ENCODE peak calls at places on chromosomes 16 and 17, in seven cellular contexts. Z is AG04450; A is DMS 273 treated with DMSO at 0.1 percent for 48 hours; Y is fibroblast of villous mesenchyme; V is stimulated activated CD8-positive, alpha-beta memory T cell treated with anti-CD3 and anti-CD28 coated beads, Interleukin-12 subunit alpha, Interleukin-12 subunit beta, amount 100 ng/mL, for 4 hours; F is nephron progenitor cell; P is hippocampal formation. H is an unnamed sample.

GRCh38 chr17:57037401-57037800 is 47.6 kb upstream of the AKAP1 start:
- DNase-seq in V (no peak), A (no peak), Z (no peak), F (no peak), Y (no peak), P (no peak), H (no peak)

GRCh38 chr17:77691216-77692085 is 267.1 kb upstream of the TNRC6C start:
- DNase-seq in V (no peak), Y (no peak), F (no peak), P (no peak), Z (no peak), A (no peak), H (no peak)

GRCh38 chr16:5430598-5430997 is 333.0 kb upstream of the EEF2KMT start:
- DNase-seq in F (no peak), V (no peak), P (no peak), Y (no peak), A (no peak), Z (no peak), H (no peak)

GRCh38 chr16:76976101-76976500 is 214.9 kb upstream of the MON1B start:
- DNase-seq in P (no peak), A (no peak), Z (no peak), Y (no peak), F (no peak), V (no peak), H (no peak)

GRCh38 chr17:71234349-71234748 is 886.5 kb upstream of the SOX9 start:
- DNase-seq in V (no peak), F (no peak), P (no peak), Y (no peak), Z (no peak), A (no peak), H (no peak)

GRCh38 chr17:82959990-82960418 is 119.4 kb upstream of the METRNL start:
- DNase-seq in Z (no peak), P (no peak), V (no peak), F (no peak), A (no peak), Y (no peak), H (no peak)

GRCh38 chr17:32976605-32977004 is 15.0 kb upstream of the SPACA3 start:
- DNase-seq in A (no peak), V (no peak), Y (no peak), F (no peak), P (no peak), Z (no peak), H (no peak)

GRCh38 chr17:18920911-18921441 is 31.0 kb upstream of the SLC5A10 start:
- DNase-seq in A (no peak), Z (no peak), Y (peak), P (no peak), F (no peak), V (no peak), H (no peak)

GRCh38 chr16:5841934-5842333 is 744.3 kb upstream of the EEF2KMT start:
- DNase-seq in Z (no peak), Y (no peak), F (no peak), A (no peak), V (no peak), P (peak), H (no peak)

GRCh38 chr17:75069783-75070182 is 18.0 kb upstream of the SLC16A5 start:
- DNase-seq in Y (no peak), A (no peak), P (no peak), F (no peak), V (no peak), Z (no peak), H (no peak)

GRCh38 chr16:50994995-50995394 is 156.1 kb downstream of the SALL1 start:
- DNase-seq in F (no peak), Z (no peak), P (no peak), V (no peak), A (no peak), Y (no peak), H (no peak)

GRCh38 chr17:9432121-9432866 is 143.3 kb downstream of the STX8 start:
- DNase-seq in Y (peak), Z (no peak), V (no peak), P (no peak), A (peak), F (no peak), H (no peak)

GRCh38 chr16:74740795-74741304 is 33.8 kb downstream of the FA2H start:
- DNase-seq in F (no peak), Z (no peak), Y (no peak), V (no peak), P (peak), A (no peak), H (no peak)

GRCh38 chr16:51181495-51181795 is 30.4 kb upstream of the SALL1 start:
- DNase-seq in P (no peak), Y (no peak), A (no peak), F (no peak), V (no peak), Z (no peak), H (no peak)

GRCh38 chr17:30389755-30390300 is 11.1 kb downstream of the CPD start:
- DNase-seq in A (no peak), Z (no peak), V (no peak), F (no peak), P (no peak), Y (no peak), H (no peak)

GRCh38 chr17:31398381-31399275 is 7.2 kb downstream of the RAB11FIP4 start:
- DNase-seq in Z (no peak), Y (no peak), F (no peak), P (no peak), A (peak), V (no peak), H (no peak)

GRCh38 chr17:9020096-9020823 is 1.1 kb upstream of the NTN1 start:
- DNase-seq in P (no peak), Z (no peak), F (no peak), A (no peak), Y (no peak), V (no peak), H (no peak)

H was measured in ovary.